ENCODE peak calls at places on chromosomes 7 and 10, in four cellular contexts. S is transverse colon, Y is astrocyte, N is psoas muscle. X is an unnamed sample. For H3K4me1, the result is how much of the 10 kb centered on the place peaks cover.

GRCh38 chr7:5333121-5334050 is 50.6 kb downstream of the SLC29A4 start:
- DNase-seq in S (peak), Y (no peak), N (no peak), X (no peak)

GRCh38 chr10:101829561-101830315 is 11.5 kb upstream of the OGA start:
- DNase-seq in Y (no peak), N (peak), S (peak), X (no peak)

GRCh38 chr7:16785316-16785715 is 19.5 kb downstream of the AGR2 start:
- DNase-seq in N (no peak), S (no peak), Y (no peak), X (no peak)

GRCh38 chr10:23100331-23101030 is 5.1 kb downstream of the MSRB2 start:
- DNase-seq in Y (no peak), N (no peak), S (no peak), X (no peak)

GRCh38 chr7:91569702-91570457 is 305.6 kb downstream of the FZD1 start:
- DNase-seq in S (no peak), Y (peak), N (no peak), X (peak)

GRCh38 chr10:29618341-29619171 is 16.2 kb downstream of the SVIL start:
- DNase-seq in S (peak), Y (no peak), N (peak), X (peak)

GRCh38 chr7:155999631-156000489 is 187.6 kb upstream of the SHH start:
- DNase-seq in N (no peak), Y (no peak), S (no peak), X (no peak)

GRCh38 chr10:69246036-69246435 is 25.9 kb downstream of the HKDC1 start:
- DNase-seq in N (no peak), Y (no peak), S (no peak), X (no peak)

GRCh38 chr10:96493254-96493653 is 20.5 kb downstream of the TLL2 start:
- DNase-seq in Y (no peak), N (no peak), S (no peak), X (no peak)

GRCh38 chr10:78815702-78816334 is 252.9 kb upstream of the ZMIZ1 start:
- DNase-seq in Y (no peak), S (no peak), N (no peak), X (no peak)

GRCh38 chr10:63801139-63801538 is 279.9 kb downstream of the REEP3 start:
- DNase-seq in Y (no peak), N (no peak), S (no peak), X (no peak)

GRCh38 chr7:51590746-51591145 is 274.1 kb upstream of the COBL start:
- DNase-seq in N (no peak), Y (no peak), S (no peak), X (no peak)

GRCh38 chr7:12670071-12670729 is 17.2 kb upstream of the ARL4A start:
- DNase-seq in S (no peak), N (no peak), Y (peak), X (peak)

GRCh38 chr7:73701357-73701995 is 18.0 kb downstream of the STX1A start:
- DNase-seq in S (peak), N (no peak), Y (peak), X (peak)

GRCh38 chr7:55180821-55181542 is 162.2 kb downstream of the EGFR start:
- DNase-seq in Y (no peak), N (no peak), S (peak), X (no peak)

DNA sequence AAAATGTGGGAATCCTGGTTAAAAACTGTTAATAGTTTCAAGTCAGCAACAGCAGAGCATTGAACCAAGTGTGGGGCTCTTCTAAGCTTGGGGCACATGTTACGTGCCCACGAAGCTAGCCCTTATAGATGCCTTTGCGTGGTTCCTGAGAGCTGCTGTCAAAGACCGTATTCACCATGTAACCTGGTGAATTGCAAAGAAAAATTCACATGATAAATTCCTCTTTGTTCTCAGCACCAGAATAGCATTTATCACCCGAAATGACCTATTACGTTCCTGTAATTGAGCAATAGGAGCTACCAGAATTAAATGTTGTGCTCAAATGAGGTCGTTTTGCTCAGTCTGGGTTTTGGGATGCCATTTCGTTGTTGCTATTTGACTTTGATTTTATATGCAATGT is 202.6 kb upstream of the PRPS1L1 start:
- DNase-seq in S (no peak), Y (no peak), N (no peak), X (no peak)
- TF ChIP-seq CTCF in S (no peak), Y (no peak), N (no peak), X (no peak)

DNA sequence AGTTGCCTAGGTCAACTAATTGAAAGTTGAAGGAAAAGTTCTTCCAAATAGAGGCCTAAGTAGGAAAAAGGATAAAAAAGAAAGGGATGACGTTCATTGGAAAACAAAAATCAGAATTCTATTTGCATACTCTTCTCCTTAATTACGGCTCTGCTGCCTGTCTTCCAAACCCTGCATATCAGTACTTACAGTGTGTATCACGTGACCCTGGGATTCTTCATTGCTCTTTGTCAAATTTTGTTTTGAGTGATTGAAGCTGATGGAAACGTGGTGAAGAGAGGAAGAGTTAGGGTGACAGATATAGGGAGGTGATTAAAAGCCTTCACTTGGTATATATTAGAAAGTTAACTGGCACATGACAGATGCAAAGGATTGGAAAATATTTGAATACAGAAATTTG is 97.9 kb downstream of the ZNF92 start:
- DNase-seq in Y (no peak), N (no peak), S (no peak), X (no peak)
- H3K4me1 ChIP-seq in Y (under half), N (under half), S (under half), X (under half)

GRCh38 chr10:75651452-75651851 is 220.0 kb downstream of the LRMDA start:
- DNase-seq in Y (no peak), S (peak), N (no peak), X (no peak)
- TF ChIP-seq CTCF in Y (no peak), S (peak), N (no peak), X (no peak)

GRCh38 chr10:77264107-77264506 is 373.5 kb downstream of the KCNMA1 start:
- DNase-seq in S (no peak), N (no peak), Y (no peak), X (no peak)

GRCh38 chr10:77266242-77266641 is 371.4 kb downstream of the KCNMA1 start:
- DNase-seq in S (no peak), Y (no peak), N (no peak), X (no peak)

GRCh38 chr10:77259475-77259874 is 378.1 kb downstream of the KCNMA1 start:
- DNase-seq in S (no peak), N (no peak), Y (no peak), X (no peak)

GRCh38 chr10:77264527-77264926 is 373.1 kb downstream of the KCNMA1 start:
- DNase-seq in Y (no peak), N (no peak), S (no peak), X (no peak)

GRCh38 chr10:77263700-77264099 is 373.9 kb downstream of the KCNMA1 start:
- DNase-seq in Y (no peak), S (no peak), N (no peak), X (no peak)
- H3K4me1 ChIP-seq in Y (under half), S (under half), N (under half), X (under half)

GRCh38 chr10:48511066-48511854 is 93.6 kb downstream of the ARHGAP22 start:
- DNase-seq in Y (no peak), N (no peak), S (no peak), X (no peak)

GRCh38 chr10:48507933-48508830 is 96.7 kb downstream of the ARHGAP22 start:
- DNase-seq in Y (no peak), N (peak), S (no peak), X (peak)

GRCh38 chr10:48509061-48509772 is 95.7 kb downstream of the ARHGAP22 start:
- DNase-seq in Y (no peak), N (no peak), S (no peak), X (no peak)

GRCh38 chr10:48511855-48512191 is 93.0 kb downstream of the ARHGAP22 start:
- DNase-seq in N (no peak), S (no peak), Y (no peak), X (no peak)

GRCh38 chr10:48509974-48510692 is 94.7 kb downstream of the ARHGAP22 start:
- DNase-seq in Y (no peak), N (no peak), S (no peak), X (no peak)
- TF ChIP-seq CTCF in Y (no peak), N (peak), S (no peak), X (peak)

GRCh38 chr10:71255540-71255816 is 43.1 kb downstream of the UNC5B start:
- DNase-seq in S (no peak), N (no peak), Y (no peak), X (no peak)
- H3K4me1 ChIP-seq in S (under half), N (under half), Y (under half), X (under half)